ENCODE peak calls at places on chromosomes 5 and 9, in four cellular contexts. X is WTC11, Y is GM12878, R is HepG2. E is an unnamed sample.

GRCh38 chr5:164298165-164298564 is 792.7 kb downstream of the MAT2B start:
- DNase-seq in X (no peak), R (no peak), Y (no peak), E (no peak)

GRCh38 chr5:168262042-168262743 is 29.3 kb upstream of the WWC1 start:
- DNase-seq in R (no peak), X (no peak), Y (no peak), E (no peak)

GRCh38 chr9:6592791-6593190 is 52.7 kb downstream of the GLDC start:
- DNase-seq in Y (no peak), X (no peak), R (no peak), E (no peak)

GRCh38 chr5:86986837-86987236 is 280.8 kb upstream of the RASA1 start:
- DNase-seq in X (no peak), R (no peak), Y (no peak), E (no peak)

GRCh38 chr9:71944754-71945409 is 33.4 kb downstream of the C9orf85 start:
- DNase-seq in Y (no peak), X (no peak), R (peak), E (no peak)

GRCh38 chr9:115118471-115119156 is 657 bp upstream of the TNC start:
- DNase-seq in R (no peak), Y (no peak), X (peak), E (peak)

GRCh38 chr5:93915142-93915553 is 173.7 kb upstream of the POU5F2 start:
- DNase-seq in X (no peak), R (peak), Y (peak), E (peak)

GRCh38 chr5:67081259-67081658 is 115.3 kb downstream of the CD180 start:
- DNase-seq in X (no peak), R (no peak), Y (no peak), E (no peak)

GRCh38 chr9:82504620-82505019 is 516.0 kb downstream of the SPATA31D1 start:
- DNase-seq in R (no peak), Y (no peak), X (no peak), E (no peak)

DNA sequence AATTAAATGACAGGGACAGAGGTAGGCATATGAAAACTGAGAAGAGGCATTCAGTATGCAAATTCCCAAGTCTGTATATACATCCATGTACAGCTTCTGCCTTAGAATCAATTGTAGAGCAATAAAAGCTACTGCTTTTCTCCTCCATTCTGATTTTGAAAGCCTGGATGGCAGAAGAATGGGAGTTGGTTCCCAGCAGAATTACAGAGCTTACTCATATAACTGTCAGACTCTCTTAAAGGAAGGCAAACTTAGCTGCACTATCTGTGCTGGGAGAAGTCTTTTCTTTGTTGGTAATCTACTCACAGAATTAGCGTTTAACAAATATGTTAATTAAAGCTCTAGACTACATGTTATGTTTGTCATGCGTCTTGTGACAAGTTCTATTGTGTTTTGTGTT is 260.9 kb upstream of the CDH6 start:
- DNase-seq in X (no peak), R (no peak), Y (no peak), E (no peak)
- TF ChIP-seq TCF7 in X (no peak), R (no peak), Y (no peak), E (no peak)

GRCh38 chr5:180117378-180117725 is 45.8 kb upstream of the RNF130 start:
- DNase-seq in X (no peak), Y (no peak), R (no peak), E (no peak)

GRCh38 chr5:180116077-180116375 is 44.5 kb upstream of the RNF130 start:
- DNase-seq in Y (no peak), R (no peak), X (no peak), E (no peak)

GRCh38 chr5:180118391-180118791 is 46.8 kb upstream of the RNF130 start:
- DNase-seq in Y (no peak), R (no peak), X (no peak), E (no peak)

GRCh38 chr5:180115326-180116076 is 43.9 kb upstream of the RNF130 start:
- DNase-seq in Y (no peak), X (no peak), R (no peak), E (no peak)

DNA sequence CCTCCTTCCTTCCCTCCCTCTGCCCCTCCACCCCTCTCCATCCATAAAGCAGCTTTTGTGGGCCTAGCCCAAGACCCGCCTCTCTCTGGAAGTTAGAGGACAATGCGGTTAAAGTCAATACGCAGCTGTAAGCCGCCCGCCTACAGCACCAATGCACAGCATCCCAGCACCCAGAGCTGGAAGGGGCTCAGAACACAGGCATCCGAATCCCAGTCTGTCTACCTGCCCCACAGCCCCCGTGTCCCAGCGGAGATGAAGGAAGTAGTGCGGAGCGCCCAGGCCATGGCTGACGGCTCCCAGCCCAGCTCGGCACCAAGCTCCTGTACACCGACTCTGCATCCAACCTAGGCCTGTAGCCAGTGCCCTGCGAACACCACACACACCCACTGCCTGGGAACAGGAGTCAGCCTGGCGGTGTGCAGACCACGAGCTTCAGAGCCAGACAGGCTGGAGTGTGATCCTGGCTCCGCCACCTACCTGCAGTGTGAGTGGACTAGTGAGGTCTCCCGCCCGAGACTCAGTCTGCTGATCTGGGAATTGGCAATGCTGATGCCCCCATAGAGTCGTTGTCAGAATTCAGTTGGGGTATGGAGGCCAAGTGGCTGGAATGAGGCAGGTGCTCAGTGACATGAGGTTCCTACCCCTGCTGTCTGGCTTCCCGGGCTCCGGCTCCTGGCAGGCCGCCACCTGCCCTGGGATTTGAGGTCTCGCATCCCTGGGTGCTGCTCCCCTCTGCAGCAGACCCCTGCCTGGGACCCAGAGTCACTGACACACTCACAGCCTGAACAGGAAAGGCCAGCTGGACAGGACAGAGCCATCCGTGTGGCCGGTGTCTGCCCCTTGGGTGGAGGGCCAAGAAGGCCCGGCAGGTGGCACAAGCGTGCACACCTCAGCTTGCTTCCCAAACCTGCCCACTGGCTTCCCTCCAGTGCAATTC is 45.1 kb upstream of the RNF130 start:
- DNase-seq in Y (no peak), X (no peak), R (peak), E (no peak)
- TF ChIP-seq USF2 in Y (no peak), X (no peak), R (no peak), E (no peak)

GRCh38 chr9:95181226-95181818 is 136.2 kb downstream of the FANCC start:
- DNase-seq in X (no peak), R (no peak), Y (no peak), E (no peak)
- TF ChIP-seq TCF7 in X (no peak), R (no peak), Y (no peak), E (no peak)

GRCh38 chr5:97797994-97798451 is 615.0 kb upstream of the RIOK2 start:
- DNase-seq in X (no peak), Y (no peak), R (no peak), E (no peak)
- TF ChIP-seq USF2 in X (no peak), Y (no peak), R (no peak), E (no peak)

E was measured in K562.